ENCODE peak calls at places on chromosome 11, in seven cellular contexts. H, F, E, S, J, V and K are unnamed samples.

GRCh38 chr11:11842426-11843008 is 745 bp downstream of the USP47 start:
- DNase-seq in S (no peak), V (peak), E (peak), J (no peak), H (peak), F (no peak), K (peak)

GRCh38 chr11:131423715-131424114 is 53.3 kb downstream of the NTM start:
- DNase-seq in S (no peak), J (no peak), V (no peak), F (no peak), E (peak), H (no peak), K (no peak)

GRCh38 chr11:16846305-16846704 is 107.9 kb downstream of the C11orf58 start:
- DNase-seq in S (no peak), J (no peak), H (no peak), V (no peak), E (peak), F (no peak), K (no peak)

GRCh38 chr11:48103621-48104561 is 112.7 kb upstream of the OR4B1 start:
- DNase-seq in H (no peak), E (peak), J (peak), S (no peak), F (no peak), V (no peak), K (no peak)

GRCh38 chr11:57515332-57516060 is at the start of gene SLC43A1:
- DNase-seq in S (no peak), H (no peak), V (no peak), J (no peak), E (peak), F (peak), K (peak)

GRCh38 chr11:123300874-123301695 is 106.0 kb upstream of the CLMP start:
- DNase-seq in F (no peak), S (no peak), J (no peak), E (peak), V (no peak), H (no peak), K (no peak)

GRCh38 chr11:65434057-65434666 is 11.6 kb downstream of the NEAT1 start:
- DNase-seq in E (peak), V (no peak), F (no peak), J (no peak), S (no peak), H (no peak), K (no peak)

GRCh38 chr11:5600374-5600851 is 4.0 kb downstream of the TRIM6 start:
- DNase-seq in V (peak), S (peak), F (peak), E (peak), J (no peak), H (peak), K (peak)

GRCh38 chr11:116725434-116726221 is 47.2 kb downstream of the BUD13 start:
- DNase-seq in S (no peak), J (no peak), V (no peak), E (peak), H (no peak), F (no peak), K (no peak)

GRCh38 chr11:111308140-111308539 is 9.8 kb downstream of the POU2AF3 start:
- DNase-seq in S (no peak), J (no peak), H (no peak), F (no peak), V (no peak), E (no peak), K (peak)

GRCh38 chr11:70807195-70807543 is 408.8 kb downstream of the CTTN start:
- DNase-seq in V (no peak), F (peak), J (no peak), E (no peak), H (no peak), S (no peak), K (no peak)

GRCh38 chr11:75066061-75066460 is 30.6 kb downstream of the OR2AT4 start:
- DNase-seq in H (no peak), S (no peak), J (no peak), F (no peak), E (no peak), V (no peak), K (no peak)

GRCh38 chr11:83456075-83456474 is 169.9 kb upstream of the CCDC90B start:
- DNase-seq in J (peak), H (no peak), F (no peak), S (no peak), E (no peak), V (no peak), K (no peak)

GRCh38 chr11:95917188-95918036 is 6.5 kb downstream of the MTMR2 start:
- DNase-seq in J (no peak), V (no peak), H (no peak), E (no peak), S (no peak), F (no peak), K (no peak)

GRCh38 chr11:6544921-6545850 is 48.1 kb downstream of the DNHD1 start:
- DNase-seq in F (no peak), V (no peak), E (peak), J (no peak), H (no peak), S (no peak), K (no peak)

GRCh38 chr11:130437848-130438247 is 9.4 kb upstream of the ADAMTS8 start:
- DNase-seq in J (no peak), E (no peak), F (no peak), V (no peak), H (no peak), S (no peak), K (no peak)